ENCODE peak calls at places on chromosome 1, in seven cellular contexts. One of them, this sample, is unnamed.

GRCh38 chr1:74933500-74933899 is 200.5 kb downstream of the TYW3 start:
- DNase-seq in stimulated activated CD8-positive, alpha-beta memory T cell treated with anti-CD3 and anti-CD28 coated beads, Interleukin-15, amount 100 ng/mL, for 1 hour: no peak
- DNase-seq in GM03348: no peak
- DNase-seq in RKO: no peak
- DNase-seq in AG04450: no peak
- DNase-seq in T47D: no peak
- DNase-seq in activated T-cell treated with anti-CD3 and anti-CD28 coated beads, Interleukin-2, amount 50 U/mL, for 72 hours: no peak
- DNase-seq in this sample: peak; percentile 42

GRCh38 chr1:111227875-111228747 is 598 bp downstream of the CHI3L2 start:
- DNase-seq in AG04450: peak; percentile 59
- DNase-seq in stimulated activated CD8-positive, alpha-beta memory T cell treated with anti-CD3 and anti-CD28 coated beads, Interleukin-15, amount 100 ng/mL, for 1 hour: no peak
- DNase-seq in GM03348: peak; percentile 88
- DNase-seq in RKO: no peak
- DNase-seq in activated T-cell treated with anti-CD3 and anti-CD28 coated beads, Interleukin-2, amount 50 U/mL, for 72 hours: no peak
- DNase-seq in T47D: peak; percentile 42
- DNase-seq in this sample: no peak

GRCh38 chr1:171142451-171143121 is 42.5 kb upstream of the FMO2 start:
- DNase-seq in GM03348: peak; percentile 59
- DNase-seq in RKO: no peak
- DNase-seq in AG04450: peak; percentile 37
- DNase-seq in T47D: no peak
- DNase-seq in stimulated activated CD8-positive, alpha-beta memory T cell treated with anti-CD3 and anti-CD28 coated beads, Interleukin-15, amount 100 ng/mL, for 1 hour: no peak
- DNase-seq in activated T-cell treated with anti-CD3 and anti-CD28 coated beads, Interleukin-2, amount 50 U/mL, for 72 hours: no peak
- DNase-seq in this sample: peak; percentile 29

GRCh38 chr1:178126790-178127189 is 32.9 kb downstream of the RASAL2 start:
- DNase-seq in stimulated activated CD8-positive, alpha-beta memory T cell treated with anti-CD3 and anti-CD28 coated beads, Interleukin-15, amount 100 ng/mL, for 1 hour: no peak
- DNase-seq in GM03348: peak; percentile 65
- DNase-seq in RKO: peak; percentile 94
- DNase-seq in T47D: no peak
- DNase-seq in AG04450: peak; percentile 53
- DNase-seq in activated T-cell treated with anti-CD3 and anti-CD28 coated beads, Interleukin-2, amount 50 U/mL, for 72 hours: no peak
- DNase-seq in this sample: no peak

GRCh38 chr1:11873954-11874562 is 15.3 kb upstream of the NPPB start:
- DNase-seq in AG04450: no peak
- DNase-seq in activated T-cell treated with anti-CD3 and anti-CD28 coated beads, Interleukin-2, amount 50 U/mL, for 72 hours: no peak
- DNase-seq in stimulated activated CD8-positive, alpha-beta memory T cell treated with anti-CD3 and anti-CD28 coated beads, Interleukin-15, amount 100 ng/mL, for 1 hour: no peak
- DNase-seq in T47D: no peak
- DNase-seq in RKO: no peak
- DNase-seq in GM03348: no peak
- DNase-seq in this sample: no peak

GRCh38 chr1:238088891-238089290 is 198.2 kb upstream of the ZP4 start:
- DNase-seq in activated T-cell treated with anti-CD3 and anti-CD28 coated beads, Interleukin-2, amount 50 U/mL, for 72 hours: no peak
- DNase-seq in T47D: no peak
- DNase-seq in AG04450: no peak
- DNase-seq in GM03348: no peak
- DNase-seq in RKO: no peak
- DNase-seq in stimulated activated CD8-positive, alpha-beta memory T cell treated with anti-CD3 and anti-CD28 coated beads, Interleukin-15, amount 100 ng/mL, for 1 hour: no peak
- DNase-seq in this sample: no peak

GRCh38 chr1:244065960-244066388 is 14.9 kb downstream of the ZBTB18 start:
- DNase-seq in RKO: no peak
- DNase-seq in activated T-cell treated with anti-CD3 and anti-CD28 coated beads, Interleukin-2, amount 50 U/mL, for 72 hours: no peak
- DNase-seq in T47D: no peak
- DNase-seq in stimulated activated CD8-positive, alpha-beta memory T cell treated with anti-CD3 and anti-CD28 coated beads, Interleukin-15, amount 100 ng/mL, for 1 hour: no peak
- DNase-seq in AG04450: peak; percentile 36
- DNase-seq in GM03348: peak; percentile 84
- DNase-seq in this sample: peak; percentile 78

GRCh38 chr1:53316742-53317650 is 10.9 kb downstream of the LRP8 start:
- DNase-seq in GM03348: no peak
- DNase-seq in stimulated activated CD8-positive, alpha-beta memory T cell treated with anti-CD3 and anti-CD28 coated beads, Interleukin-15, amount 100 ng/mL, for 1 hour: no peak
- DNase-seq in RKO: no peak
- DNase-seq in T47D: no peak
- DNase-seq in activated T-cell treated with anti-CD3 and anti-CD28 coated beads, Interleukin-2, amount 50 U/mL, for 72 hours: no peak
- DNase-seq in AG04450: no peak
- DNase-seq in this sample: peak; percentile 92

GRCh38 chr1:201400257-201401230 is 1.4 kb upstream of the LAD1 start:
- DNase-seq in T47D: no peak
- DNase-seq in activated T-cell treated with anti-CD3 and anti-CD28 coated beads, Interleukin-2, amount 50 U/mL, for 72 hours: no peak
- DNase-seq in GM03348: no peak
- DNase-seq in RKO: no peak
- DNase-seq in AG04450: no peak
- DNase-seq in stimulated activated CD8-positive, alpha-beta memory T cell treated with anti-CD3 and anti-CD28 coated beads, Interleukin-15, amount 100 ng/mL, for 1 hour: no peak
- DNase-seq in this sample: no peak

GRCh38 chr1:41919764-41920397 is 1.2 kb upstream of the HIVEP3 start:
- DNase-seq in AG04450: no peak
- DNase-seq in stimulated activated CD8-positive, alpha-beta memory T cell treated with anti-CD3 and anti-CD28 coated beads, Interleukin-15, amount 100 ng/mL, for 1 hour: peak; percentile 53
- DNase-seq in T47D: no peak
- DNase-seq in activated T-cell treated with anti-CD3 and anti-CD28 coated beads, Interleukin-2, amount 50 U/mL, for 72 hours: peak; percentile 87
- DNase-seq in RKO: no peak
- DNase-seq in GM03348: peak; percentile 27
- DNase-seq in this sample: no peak

GRCh38 chr1:244820131-244820530 is 15.3 kb upstream of the COX20 start:
- DNase-seq in AG04450: no peak
- DNase-seq in T47D: no peak
- DNase-seq in RKO: no peak
- DNase-seq in GM03348: no peak
- DNase-seq in stimulated activated CD8-positive, alpha-beta memory T cell treated with anti-CD3 and anti-CD28 coated beads, Interleukin-15, amount 100 ng/mL, for 1 hour: no peak
- DNase-seq in activated T-cell treated with anti-CD3 and anti-CD28 coated beads, Interleukin-2, amount 50 U/mL, for 72 hours: no peak
- DNase-seq in this sample: no peak

GRCh38 chr1:89808429-89809117 is 12.3 kb upstream of the LRRC8D start:
- DNase-seq in AG04450: no peak
- DNase-seq in RKO: no peak
- DNase-seq in T47D: no peak
- DNase-seq in stimulated activated CD8-positive, alpha-beta memory T cell treated with anti-CD3 and anti-CD28 coated beads, Interleukin-15, amount 100 ng/mL, for 1 hour: no peak
- DNase-seq in activated T-cell treated with anti-CD3 and anti-CD28 coated beads, Interleukin-2, amount 50 U/mL, for 72 hours: no peak
- DNase-seq in GM03348: peak; percentile 61
- DNase-seq in this sample: no peak

GRCh38 chr1:206445116-206445515 is 25.2 kb upstream of the IKBKE start:
- DNase-seq in AG04450: peak; percentile 27
- DNase-seq in GM03348: peak; percentile 54
- DNase-seq in RKO: no peak
- DNase-seq in T47D: no peak
- DNase-seq in stimulated activated CD8-positive, alpha-beta memory T cell treated with anti-CD3 and anti-CD28 coated beads, Interleukin-15, amount 100 ng/mL, for 1 hour: no peak
- DNase-seq in activated T-cell treated with anti-CD3 and anti-CD28 coated beads, Interleukin-2, amount 50 U/mL, for 72 hours: no peak
- DNase-seq in this sample: peak; percentile 73

GRCh38 chr1:12532405-12533315 is 85.3 kb downstream of the DHRS3 start:
- DNase-seq in AG04450: no peak
- DNase-seq in GM03348: no peak
- DNase-seq in T47D: no peak
- DNase-seq in activated T-cell treated with anti-CD3 and anti-CD28 coated beads, Interleukin-2, amount 50 U/mL, for 72 hours: no peak
- DNase-seq in stimulated activated CD8-positive, alpha-beta memory T cell treated with anti-CD3 and anti-CD28 coated beads, Interleukin-15, amount 100 ng/mL, for 1 hour: no peak
- DNase-seq in RKO: no peak
- DNase-seq in this sample: no peak

GRCh38 chr1:19074361-19074901 is 118.0 kb upstream of the IFFO2 start:
- DNase-seq in GM03348: no peak
- DNase-seq in stimulated activated CD8-positive, alpha-beta memory T cell treated with anti-CD3 and anti-CD28 coated beads, Interleukin-15, amount 100 ng/mL, for 1 hour: peak; percentile 23
- DNase-seq in T47D: no peak
- DNase-seq in AG04450: no peak
- DNase-seq in RKO: no peak
- DNase-seq in activated T-cell treated with anti-CD3 and anti-CD28 coated beads, Interleukin-2, amount 50 U/mL, for 72 hours: peak; percentile 69
- DNase-seq in this sample: no peak

GRCh38 chr1:85938829-85939228 is 217.7 kb downstream of the COL24A1 start:
- DNase-seq in GM03348: no peak
- DNase-seq in AG04450: no peak
- DNase-seq in stimulated activated CD8-positive, alpha-beta memory T cell treated with anti-CD3 and anti-CD28 coated beads, Interleukin-15, amount 100 ng/mL, for 1 hour: no peak
- DNase-seq in activated T-cell treated with anti-CD3 and anti-CD28 coated beads, Interleukin-2, amount 50 U/mL, for 72 hours: no peak
- DNase-seq in T47D: no peak
- DNase-seq in RKO: no peak
- DNase-seq in this sample: no peak

GRCh38 chr1:187281085-187281484 is 452.3 kb downstream of the PLA2G4A start:
- DNase-seq in AG04450: no peak
- DNase-seq in stimulated activated CD8-positive, alpha-beta memory T cell treated with anti-CD3 and anti-CD28 coated beads, Interleukin-15, amount 100 ng/mL, for 1 hour: no peak
- DNase-seq in T47D: no peak
- DNase-seq in GM03348: no peak
- DNase-seq in RKO: no peak
- DNase-seq in activated T-cell treated with anti-CD3 and anti-CD28 coated beads, Interleukin-2, amount 50 U/mL, for 72 hours: no peak
- DNase-seq in this sample: no peak

GRCh38 chr1:50955116-50955515 is 5.0 kb downstream of the FAF1 start:
- DNase-seq in activated T-cell treated with anti-CD3 and anti-CD28 coated beads, Interleukin-2, amount 50 U/mL, for 72 hours: no peak
- DNase-seq in RKO: no peak
- DNase-seq in stimulated activated CD8-positive, alpha-beta memory T cell treated with anti-CD3 and anti-CD28 coated beads, Interleukin-15, amount 100 ng/mL, for 1 hour: no peak
- DNase-seq in AG04450: no peak
- DNase-seq in GM03348: no peak
- DNase-seq in T47D: no peak
- DNase-seq in this sample: no peak

GRCh38 chr1:3879099-3879498 is 21.0 kb downstream of the C1orf174 start:
- DNase-seq in GM03348: no peak
- DNase-seq in activated T-cell treated with anti-CD3 and anti-CD28 coated beads, Interleukin-2, amount 50 U/mL, for 72 hours: no peak
- DNase-seq in stimulated activated CD8-positive, alpha-beta memory T cell treated with anti-CD3 and anti-CD28 coated beads, Interleukin-15, amount 100 ng/mL, for 1 hour: no peak
- DNase-seq in AG04450: no peak
- DNase-seq in T47D: no peak
- DNase-seq in RKO: no peak
- DNase-seq in this sample: no peak

GRCh38 chr1:39866767-39867166 is 16.5 kb downstream of the TRIT1 start:
- DNase-seq in RKO: peak; percentile 62
- DNase-seq in AG04450: peak; percentile 39
- DNase-seq in activated T-cell treated with anti-CD3 and anti-CD28 coated beads, Interleukin-2, amount 50 U/mL, for 72 hours: no peak
- DNase-seq in T47D: no peak
- DNase-seq in stimulated activated CD8-positive, alpha-beta memory T cell treated with anti-CD3 and anti-CD28 coated beads, Interleukin-15, amount 100 ng/mL, for 1 hour: no peak
- DNase-seq in GM03348: peak; percentile 73
- DNase-seq in this sample: no peak

GRCh38 chr1:153100241-153100640 is 5.9 kb upstream of the SPRR2E start:
- DNase-seq in activated T-cell treated with anti-CD3 and anti-CD28 coated beads, Interleukin-2, amount 50 U/mL, for 72 hours: peak; percentile 5
- DNase-seq in RKO: peak; percentile 83
- DNase-seq in stimulated activated CD8-positive, alpha-beta memory T cell treated with anti-CD3 and anti-CD28 coated beads, Interleukin-15, amount 100 ng/mL, for 1 hour: no peak
- DNase-seq in AG04450: no peak
- DNase-seq in GM03348: no peak
- DNase-seq in T47D: no peak
- DNase-seq in this sample: no peak

GRCh38 chr1:220462756-220463155 is 65.2 kb upstream of the MARK1 start:
- DNase-seq in RKO: no peak
- DNase-seq in activated T-cell treated with anti-CD3 and anti-CD28 coated beads, Interleukin-2, amount 50 U/mL, for 72 hours: no peak
- DNase-seq in GM03348: no peak
- DNase-seq in stimulated activated CD8-positive, alpha-beta memory T cell treated with anti-CD3 and anti-CD28 coated beads, Interleukin-15, amount 100 ng/mL, for 1 hour: no peak
- DNase-seq in AG04450: no peak
- DNase-seq in T47D: no peak
- DNase-seq in this sample: no peak

GRCh38 chr1:21066365-21067012 is 110.2 kb downstream of the EIF4G3 start:
- DNase-seq in stimulated activated CD8-positive, alpha-beta memory T cell treated with anti-CD3 and anti-CD28 coated beads, Interleukin-15, amount 100 ng/mL, for 1 hour: no peak
- DNase-seq in activated T-cell treated with anti-CD3 and anti-CD28 coated beads, Interleukin-2, amount 50 U/mL, for 72 hours: no peak
- DNase-seq in GM03348: no peak
- DNase-seq in AG04450: no peak
- DNase-seq in RKO: no peak
- DNase-seq in T47D: no peak
- DNase-seq in this sample: no peak

This sample was measured in NCI-H446.